ENCODE peak calls at places on chromosomes 5 and 9, in seven cellular contexts. P is NCI-H1930; O is heart left ventricle; G is NCI-H1694 treated with DMSO at 0.1 percent for 48 hours; Z is left ventricle myocardium inferior; C is CD8-positive, alpha-beta T cell; E is H4. F is an unnamed sample.

GRCh38 chr5:98927988-98928801 is 612 bp downstream of the CHD1 start:
- DNase-seq in P (no peak), O (peak; percentile 75), G (peak; percentile 58), Z (peak; percentile 74), C (peak; percentile 13), E (peak; percentile 44), F (peak; percentile 80)

GRCh38 chr9:127854169-127854833 is at the start of gene ENG:
- DNase-seq in P (no peak), O (peak; percentile 92), G (no peak), Z (peak; percentile 90), C (no peak), E (no peak), F (peak; percentile 88)

GRCh38 chr5:133086366-133086875 is 34.6 kb downstream of the HSPA4 start:
- DNase-seq in P (no peak), O (no peak), G (no peak), Z (no peak), C (no peak), E (no peak), F (no peak)

GRCh38 chr5:83720805-83721431 is at the start of gene HAPLN1:
- DNase-seq in P (no peak), O (no peak), G (no peak), Z (no peak), C (no peak), E (no peak), F (no peak)

GRCh38 chr9:22682536-22683392 is 236.1 kb downstream of the DMRTA1 start:
- DNase-seq in P (peak; percentile 61), O (no peak), G (no peak), Z (no peak), C (no peak), E (peak; percentile 72), F (no peak)

GRCh38 chr5:14640765-14641164 is 23.8 kb upstream of the OTULIN start:
- DNase-seq in P (no peak), O (no peak), G (no peak), Z (no peak), C (no peak), E (no peak), F (no peak)

GRCh38 chr9:16985559-16986348 is 115.3 kb upstream of the BNC2 start:
- DNase-seq in P (no peak), O (peak; percentile 41), G (no peak), Z (no peak), C (no peak), E (peak; percentile 53), F (no peak)

GRCh38 chr5:16737620-16738364 is 121.0 kb upstream of the RETREG1 start:
- DNase-seq in P (peak; percentile 64), O (no peak), G (no peak), Z (no peak), C (no peak), E (no peak), F (no peak)

GRCh38 chr5:1564182-1564748 is 40.5 kb upstream of the LPCAT1 start:
- DNase-seq in P (no peak), O (peak; percentile 51), G (no peak), Z (peak; percentile 35), C (no peak), E (no peak), F (no peak)

GRCh38 chr5:147391781-147392180 is 118.1 kb downstream of the DPYSL3 start:
- DNase-seq in P (no peak), O (peak; percentile 66), G (no peak), Z (no peak), C (no peak), E (peak; percentile 42), F (peak; percentile 31)

GRCh38 chr9:36207016-36207415 is 16.3 kb downstream of the CLTA start:
- DNase-seq in P (no peak), O (no peak), G (no peak), Z (no peak), C (no peak), E (no peak), F (no peak)

GRCh38 chr5:66415208-66415607 is 181.0 kb upstream of the MAST4 start:
- DNase-seq in P (no peak), O (no peak), G (no peak), Z (no peak), C (no peak), E (no peak), F (no peak)

GRCh38 chr5:65262094-65262493 is 219.6 kb downstream of the ADAMTS6 start:
- DNase-seq in P (no peak), O (peak; percentile 29), G (no peak), Z (no peak), C (no peak), E (no peak), F (peak; percentile 65)

GRCh38 chr5:39262981-39263380 is 43.6 kb upstream of the FYB1 start:
- DNase-seq in P (no peak), O (no peak), G (no peak), Z (no peak), C (no peak), E (no peak), F (no peak)

GRCh38 chr9:133842174-133842573 is 104.0 kb upstream of the SARDH start:
- DNase-seq in P (no peak), O (no peak), G (no peak), Z (no peak), C (no peak), E (no peak), F (peak; percentile 80)

GRCh38 chr5:176529824-176530195 is 7.4 kb downstream of the RNF44 start:
- DNase-seq in P (no peak), O (no peak), G (no peak), Z (no peak), C (no peak), E (no peak), F (no peak)

GRCh38 chr5:173010547-173011464 is 27.2 kb downstream of the ATP6V0E1 start:
- DNase-seq in P (no peak), O (peak; percentile 70), G (no peak), Z (peak; percentile 64), C (no peak), E (no peak), F (no peak)

GRCh38 chr9:108913391-108913790 is 20.5 kb downstream of the ELP1 start:
- DNase-seq in P (no peak), O (no peak), G (no peak), Z (no peak), C (no peak), E (no peak), F (no peak)

GRCh38 chr5:164098979-164099378 is 593.6 kb downstream of the MAT2B start:
- DNase-seq in P (no peak), O (no peak), G (no peak), Z (no peak), C (no peak), E (no peak), F (no peak)

GRCh38 chr9:16191691-16192402 is 639.0 kb downstream of the CCDC171 start:
- DNase-seq in P (peak; percentile 64), O (peak; percentile 84), G (peak; percentile 50), Z (peak; percentile 78), C (no peak), E (peak; percentile 50), F (peak; percentile 92)

GRCh38 chr5:180070726-180071417 is 687 bp downstream of the RNF130 start:
- DNase-seq in P (no peak), O (peak; percentile 44), G (peak; percentile 31), Z (peak; percentile 40), C (no peak), E (peak; percentile 43), F (peak; percentile 54)

GRCh38 chr9:76618762-76619161 is 145.5 kb upstream of the PCA3 start:
- DNase-seq in P (no peak), O (no peak), G (no peak), Z (no peak), C (no peak), E (no peak), F (no peak)

GRCh38 chr9:105572455-105572854 is 14.5 kb downstream of the FKTN start:
- DNase-seq in P (no peak), O (no peak), G (no peak), Z (no peak), C (no peak), E (no peak), F (no peak)

GRCh38 chr5:14771972-14772371 is 99.6 kb downstream of the ANKH start:
- DNase-seq in P (no peak), O (no peak), G (no peak), Z (no peak), C (no peak), E (no peak), F (no peak)

GRCh38 chr5:28542968-28543367 is 1504.6 kb upstream of the CDH9 start:
- DNase-seq in P (no peak), O (no peak), G (no peak), Z (no peak), C (no peak), E (peak; percentile 87), F (no peak)

GRCh38 chr5:75524071-75524470 is 12.4 kb downstream of the POLK start:
- DNase-seq in P (no peak), O (no peak), G (no peak), Z (no peak), C (no peak), E (no peak), F (no peak)

GRCh38 chr5:44048268-44048984 is 340.8 kb downstream of the FGF10 start:
- DNase-seq in P (no peak), O (no peak), G (no peak), Z (no peak), C (no peak), E (peak; percentile 9), F (no peak)

GRCh38 chr5:176371621-176372539 is 6.6 kb downstream of the ARL10 start:
- DNase-seq in P (no peak), O (no peak), G (no peak), Z (no peak), C (no peak), E (peak; percentile 52), F (no peak)

GRCh38 chr5:148924817-148925216 is 98.4 kb downstream of the ADRB2 start:
- DNase-seq in P (no peak), O (peak; percentile 45), G (no peak), Z (peak; percentile 30), C (no peak), E (peak; percentile 18), F (peak; percentile 41)

GRCh38 chr5:130796032-130796431 is 369.0 kb downstream of the HINT1 start:
- DNase-seq in P (no peak), O (no peak), G (no peak), Z (no peak), C (no peak), E (no peak), F (no peak)

GRCh38 chr5:124371121-124371706 is 375.2 kb downstream of the ZNF608 start:
- DNase-seq in P (no peak), O (no peak), G (no peak), Z (peak; percentile 37), C (no peak), E (peak; percentile 11), F (no peak)

GRCh38 chr5:65127181-65127901 is 354.4 kb downstream of the ADAMTS6 start:
- DNase-seq in P (no peak), O (no peak), G (no peak), Z (no peak), C (no peak), E (peak; percentile 83), F (peak; percentile 54)

GRCh38 chr5:1064383-1065142 is 47.3 kb downstream of the SLC12A7 start:
- DNase-seq in P (no peak), O (no peak), G (no peak), Z (peak; percentile 6), C (no peak), E (no peak), F (no peak)

F was measured in SJCRH30.